ENCODE peak calls at places on chromosomes 12 and 14, in six cellular contexts. One of them, this sample, is unnamed.

GRCh38 chr12:58277231-58277630 is 335.9 kb downstream of the ATP23 start:
- DNase-seq in breast epithelium: no peak
- DNase-seq in cardiac muscle cell: no peak
- DNase-seq in testis: no peak
- DNase-seq in GM13977: no peak
- DNase-seq in PC-9: no peak
- DNase-seq in this sample: no peak

GRCh38 chr14:51922624-51923023 is 62.2 kb downstream of the GNG2 start:
- DNase-seq in breast epithelium: no peak
- DNase-seq in cardiac muscle cell: no peak
- DNase-seq in testis: peak
- DNase-seq in GM13977: no peak
- DNase-seq in PC-9: no peak
- DNase-seq in this sample: no peak

GRCh38 chr12:96241484-96242256 is 47.5 kb downstream of the ELK3 start:
- DNase-seq in breast epithelium: no peak
- DNase-seq in cardiac muscle cell: no peak
- DNase-seq in testis: no peak
- DNase-seq in GM13977: no peak
- DNase-seq in PC-9: no peak
- DNase-seq in this sample: no peak

GRCh38 chr14:39203659-39204606 is 28.9 kb downstream of the PNN start:
- DNase-seq in breast epithelium: no peak
- DNase-seq in cardiac muscle cell: no peak
- DNase-seq in testis: no peak
- DNase-seq in GM13977: no peak
- DNase-seq in PC-9: peak
- DNase-seq in this sample: no peak

GRCh38 chr12:56687225-56688128 is 607 bp downstream of the PTGES3 start:
- DNase-seq in breast epithelium: peak
- DNase-seq in cardiac muscle cell: peak
- DNase-seq in testis: peak
- DNase-seq in GM13977: peak
- DNase-seq in PC-9: no peak
- DNase-seq in this sample: no peak

GRCh38 chr14:64035143-64035542 is 182.3 kb downstream of the SYNE2 start:
- DNase-seq in breast epithelium: no peak
- DNase-seq in cardiac muscle cell: no peak
- DNase-seq in testis: no peak
- DNase-seq in GM13977: no peak
- DNase-seq in PC-9: no peak
- DNase-seq in this sample: no peak

GRCh38 chr14:70188292-70188607 is 501 bp downstream of the SLC8A3 start:
- DNase-seq in breast epithelium: no peak
- DNase-seq in cardiac muscle cell: peak
- DNase-seq in testis: no peak
- DNase-seq in GM13977: no peak
- DNase-seq in PC-9: no peak
- DNase-seq in this sample: no peak

GRCh38 chr14:89384023-89384422 is 33.0 kb downstream of the FOXN3 start:
- DNase-seq in breast epithelium: no peak
- DNase-seq in cardiac muscle cell: no peak
- DNase-seq in testis: no peak
- DNase-seq in GM13977: peak
- DNase-seq in PC-9: no peak
- DNase-seq in this sample: no peak

GRCh38 chr14:80388980-80389711 is 177.8 kb upstream of the DIO2 start:
- DNase-seq in breast epithelium: no peak
- DNase-seq in cardiac muscle cell: no peak
- DNase-seq in testis: no peak
- DNase-seq in GM13977: no peak
- DNase-seq in PC-9: peak
- DNase-seq in this sample: no peak

GRCh38 chr12:118633071-118633470 is 256.7 kb downstream of the SUDS3 start:
- DNase-seq in breast epithelium: no peak
- DNase-seq in cardiac muscle cell: peak
- DNase-seq in testis: no peak
- DNase-seq in GM13977: no peak
- DNase-seq in PC-9: no peak
- DNase-seq in this sample: no peak

GRCh38 chr12:31106101-31106803 is 32.6 kb downstream of the DDX11 start:
- DNase-seq in breast epithelium: no peak
- DNase-seq in cardiac muscle cell: no peak
- DNase-seq in testis: no peak
- DNase-seq in GM13977: no peak
- DNase-seq in PC-9: no peak
- DNase-seq in this sample: no peak

GRCh38 chr12:116697305-116698130 is 40.4 kb downstream of the SPRING1 start:
- DNase-seq in breast epithelium: no peak
- DNase-seq in cardiac muscle cell: peak
- DNase-seq in testis: peak
- DNase-seq in GM13977: peak
- DNase-seq in PC-9: no peak
- DNase-seq in this sample: peak

GRCh38 chr12:93167841-93168492 is 209.8 kb upstream of the NUDT4 start:
- DNase-seq in breast epithelium: no peak
- DNase-seq in cardiac muscle cell: peak
- DNase-seq in testis: peak
- DNase-seq in GM13977: peak
- DNase-seq in PC-9: no peak
- DNase-seq in this sample: no peak

GRCh38 chr14:102525213-102526143 is 15.9 kb upstream of the ANKRD9 start:
- DNase-seq in breast epithelium: no peak
- DNase-seq in cardiac muscle cell: no peak
- DNase-seq in testis: peak
- DNase-seq in GM13977: no peak
- DNase-seq in PC-9: peak
- DNase-seq in this sample: no peak

GRCh38 chr12:69068431-69068830 is 135.5 kb upstream of the CPM start:
- DNase-seq in breast epithelium: no peak
- DNase-seq in cardiac muscle cell: no peak
- DNase-seq in testis: no peak
- DNase-seq in GM13977: no peak
- DNase-seq in PC-9: peak
- DNase-seq in this sample: no peak

GRCh38 chr12:2299207-2299606 is 246.4 kb downstream of the CACNA1C start:
- DNase-seq in breast epithelium: peak
- DNase-seq in cardiac muscle cell: no peak
- DNase-seq in testis: no peak
- DNase-seq in GM13977: no peak
- DNase-seq in PC-9: no peak
- DNase-seq in this sample: no peak

GRCh38 chr12:98188649-98189048 is 326.7 kb upstream of the TMPO start:
- DNase-seq in breast epithelium: no peak
- DNase-seq in cardiac muscle cell: no peak
- DNase-seq in testis: no peak
- DNase-seq in GM13977: no peak
- DNase-seq in PC-9: no peak
- DNase-seq in this sample: no peak

GRCh38 chr14:79543966-79544365 is 667.3 kb downstream of the DIO2 start:
- DNase-seq in breast epithelium: no peak
- DNase-seq in cardiac muscle cell: peak
- DNase-seq in testis: peak
- DNase-seq in GM13977: no peak
- DNase-seq in PC-9: no peak
- DNase-seq in this sample: no peak

GRCh38 chr12:26370098-26370497 is 174.7 kb downstream of the SSPN start:
- DNase-seq in breast epithelium: no peak
- DNase-seq in cardiac muscle cell: no peak
- DNase-seq in testis: no peak
- DNase-seq in GM13977: no peak
- DNase-seq in PC-9: no peak
- DNase-seq in this sample: no peak

GRCh38 chr12:107126688-107127481 is 33.5 kb upstream of the CRY1 start:
- DNase-seq in breast epithelium: no peak
- DNase-seq in cardiac muscle cell: no peak
- DNase-seq in testis: no peak
- DNase-seq in GM13977: no peak
- DNase-seq in PC-9: no peak
- DNase-seq in this sample: no peak
- TF ChIP-seq CTCF in breast epithelium: no peak
- TF ChIP-seq CTCF in cardiac muscle cell: peak
- TF ChIP-seq CTCF in testis: no peak
- TF ChIP-seq CTCF in GM13977: peak
- TF ChIP-seq CTCF in PC-9: peak
- TF ChIP-seq CTCF in this sample: peak

GRCh38 chr12:65845751-65846537 is 21.7 kb downstream of the HMGA2 start:
- DNase-seq in breast epithelium: no peak
- DNase-seq in cardiac muscle cell: no peak
- DNase-seq in testis: no peak
- DNase-seq in GM13977: no peak
- DNase-seq in PC-9: no peak
- DNase-seq in this sample: no peak
- TF ChIP-seq CTCF in breast epithelium: no peak
- TF ChIP-seq CTCF in cardiac muscle cell: no peak
- TF ChIP-seq CTCF in testis: no peak
- TF ChIP-seq CTCF in GM13977: no peak
- TF ChIP-seq CTCF in PC-9: no peak
- TF ChIP-seq CTCF in this sample: no peak

DNA sequence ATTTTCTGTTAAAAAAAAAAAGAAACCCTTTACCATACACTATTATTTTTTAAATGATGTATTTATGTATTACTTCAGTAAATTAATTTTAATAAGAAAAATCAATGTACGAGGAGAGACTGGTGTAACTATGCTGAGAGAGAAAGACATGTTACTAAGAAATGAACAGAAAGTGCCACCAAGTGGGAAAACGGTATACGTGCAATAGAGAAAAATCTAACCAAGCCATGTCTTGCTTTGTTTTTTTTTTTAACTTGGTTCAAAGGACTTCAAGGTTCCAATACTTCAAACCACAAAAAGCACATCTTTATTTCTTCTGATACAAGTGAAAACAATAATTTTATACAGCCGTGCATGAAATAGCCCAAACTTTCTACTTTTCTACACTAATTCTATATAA is 22.9 kb downstream of the NDUFA12 start:
- DNase-seq in breast epithelium: no peak
- DNase-seq in cardiac muscle cell: no peak
- DNase-seq in testis: no peak
- DNase-seq in GM13977: no peak
- DNase-seq in PC-9: no peak
- DNase-seq in this sample: no peak
- TF ChIP-seq CTCF in breast epithelium: no peak
- TF ChIP-seq CTCF in cardiac muscle cell: peak
- TF ChIP-seq CTCF in testis: no peak
- TF ChIP-seq CTCF in GM13977: peak
- TF ChIP-seq CTCF in PC-9: no peak
- TF ChIP-seq CTCF in this sample: peak

GRCh38 chr12:90274407-90274806 is 565.8 kb upstream of the ATP2B1 start:
- DNase-seq in breast epithelium: no peak
- DNase-seq in cardiac muscle cell: no peak
- DNase-seq in testis: no peak
- DNase-seq in GM13977: no peak
- DNase-seq in PC-9: no peak
- DNase-seq in this sample: no peak
- TF ChIP-seq CTCF in breast epithelium: no peak
- TF ChIP-seq CTCF in cardiac muscle cell: no peak
- TF ChIP-seq CTCF in testis: no peak
- TF ChIP-seq CTCF in GM13977: peak
- TF ChIP-seq CTCF in PC-9: no peak
- TF ChIP-seq CTCF in this sample: no peak

DNA sequence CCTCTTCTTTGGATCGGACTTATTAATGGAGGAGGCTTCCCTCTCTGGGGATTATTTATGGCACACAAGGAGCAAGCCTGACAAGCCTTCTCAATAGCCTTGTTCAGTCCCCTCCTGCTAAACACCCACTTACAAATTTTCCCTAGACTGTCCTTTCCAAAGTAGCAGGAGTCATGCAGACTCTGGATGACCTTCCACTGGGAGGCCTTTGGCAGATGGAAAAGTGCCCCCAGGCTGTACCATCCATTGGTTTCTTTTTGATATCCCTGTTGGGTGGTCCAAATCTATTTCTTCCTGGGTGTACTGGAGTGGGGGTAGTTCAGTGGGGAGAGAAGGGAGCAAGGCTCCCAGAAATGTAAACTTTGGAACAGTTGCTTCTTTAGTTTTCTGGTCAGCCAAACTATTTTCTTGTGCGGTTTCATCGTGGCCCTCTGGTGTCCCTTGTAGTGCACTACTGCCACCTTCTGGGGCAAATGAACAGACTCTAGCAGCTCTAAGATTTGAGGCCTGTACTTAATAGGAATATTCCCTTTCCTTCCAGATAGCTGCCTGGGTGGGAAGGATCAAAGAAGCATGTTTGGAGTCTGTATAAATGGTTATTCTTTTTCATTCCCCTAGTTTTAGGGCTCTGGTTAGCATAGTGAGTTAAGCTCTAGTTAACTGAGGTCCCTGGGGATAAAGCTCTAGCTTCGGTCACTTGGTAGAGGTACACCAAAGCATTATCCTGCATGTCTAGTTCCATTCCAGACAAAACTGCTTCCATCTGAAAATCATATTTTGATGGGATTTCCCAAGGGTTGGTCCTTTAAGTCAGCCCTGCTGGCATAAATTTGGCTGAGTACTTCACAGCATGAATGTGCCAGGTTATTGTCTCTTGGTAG is 409.5 kb downstream of the SLC6A15 start:
- DNase-seq in breast epithelium: no peak
- DNase-seq in cardiac muscle cell: peak
- DNase-seq in testis: peak
- DNase-seq in GM13977: peak
- DNase-seq in PC-9: no peak
- DNase-seq in this sample: no peak
- TF ChIP-seq CTCF in breast epithelium: peak
- TF ChIP-seq CTCF in cardiac muscle cell: peak
- TF ChIP-seq CTCF in testis: no peak
- TF ChIP-seq CTCF in GM13977: peak
- TF ChIP-seq CTCF in PC-9: peak
- TF ChIP-seq CTCF in this sample: peak

GRCh38 chr12:101772019-101772774 is 32.9 kb upstream of the SYCP3 start:
- DNase-seq in breast epithelium: no peak
- DNase-seq in cardiac muscle cell: no peak
- DNase-seq in testis: no peak
- DNase-seq in GM13977: no peak
- DNase-seq in PC-9: no peak
- DNase-seq in this sample: no peak
- TF ChIP-seq CTCF in breast epithelium: no peak
- TF ChIP-seq CTCF in cardiac muscle cell: no peak
- TF ChIP-seq CTCF in testis: no peak
- TF ChIP-seq CTCF in GM13977: no peak
- TF ChIP-seq CTCF in PC-9: no peak
- TF ChIP-seq CTCF in this sample: no peak